ENCODE peak calls at places on chromosomes 3 and 15, in seven cellular contexts. H is tibial nerve, E is A549, D is upper lobe of left lung, B is HepG2, Z is stomach, P is ovary. I is an unnamed sample. For H3K4me1, the result is how much of the 10 kb centered on the place peaks cover.

GRCh38 chr3:32420138-32420981 is 28.7 kb downstream of the CMTM7 start:
- DNase-seq in H (no peak), E (peak), D (no peak), B (peak), Z (peak), P (no peak), I (no peak)

GRCh38 chr15:90592144-90592887 is 62.6 kb downstream of the CRTC3 start:
- DNase-seq in H (no peak), E (peak), D (no peak), B (peak), Z (no peak), P (no peak), I (no peak)

GRCh38 chr3:104564045-104564643 is 802.6 kb upstream of the ALCAM start:
- DNase-seq in H (peak), E (peak), D (no peak), B (peak), Z (peak), P (peak), I (no peak)

GRCh38 chr3:42906085-42906904 is at the start of gene ZNF662:
- DNase-seq in H (peak), E (no peak), D (peak), B (no peak), Z (peak), P (peak), I (no peak)

GRCh38 chr3:169143471-169143870 is 520.0 kb downstream of the MECOM start:
- DNase-seq in H (no peak), E (no peak), D (no peak), B (no peak), Z (no peak), P (no peak), I (no peak)

GRCh38 chr3:45468326-45468725 is 80.0 kb downstream of the LARS2 start:
- DNase-seq in H (no peak), E (no peak), D (no peak), B (no peak), Z (no peak), P (no peak), I (peak)

GRCh38 chr15:88450125-88450798 is 16.9 kb downstream of the MRPL46 start:
- DNase-seq in H (peak), E (peak), D (no peak), B (peak), Z (peak), P (no peak), I (peak)

GRCh38 chr15:48559270-48559669 is 86.2 kb downstream of the FBN1 start:
- DNase-seq in H (no peak), E (no peak), D (no peak), B (no peak), Z (no peak), P (peak), I (no peak)

GRCh38 chr3:188956839-188957489 is 214.8 kb upstream of the TPRG1 start:
- DNase-seq in H (peak), E (peak), D (no peak), B (peak), Z (no peak), P (no peak), I (no peak)

GRCh38 chr3:38493019-38493418 is 3.1 kb upstream of the EXOG start:
- DNase-seq in H (no peak), E (no peak), D (no peak), B (no peak), Z (no peak), P (no peak), I (no peak)

GRCh38 chr15:54659668-54660067 is 537.1 kb downstream of the RSL24D1 start:
- DNase-seq in H (no peak), E (no peak), D (no peak), B (no peak), Z (no peak), P (no peak), I (no peak)

GRCh38 chr3:37540786-37541185 is 320.9 kb upstream of the CTDSPL start:
- DNase-seq in H (no peak), E (no peak), D (no peak), B (no peak), Z (no peak), P (no peak), I (no peak)

GRCh38 chr15:23397779-23398178 is 43.2 kb downstream of the GOLGA8S start:
- DNase-seq in H (no peak), E (no peak), D (no peak), B (no peak), Z (no peak), P (no peak), I (no peak)

GRCh38 chr15:69946870-69947269 is 150.8 kb downstream of the TLE3 start:
- DNase-seq in H (no peak), E (no peak), D (no peak), B (no peak), Z (no peak), P (no peak), I (peak)

GRCh38 chr3:19946291-19946831 is 536 bp upstream of the RAB5A start:
- DNase-seq in H (no peak), E (no peak), D (no peak), B (no peak), Z (no peak), P (no peak), I (no peak)

GRCh38 chr3:19948192-19948591 is 1.3 kb downstream of the RAB5A start:
- DNase-seq in H (no peak), E (no peak), D (no peak), B (no peak), Z (no peak), P (no peak), I (no peak)

GRCh38 chr3:19947549-19948071 is 713 bp downstream of the RAB5A start:
- DNase-seq in H (peak), E (peak), D (no peak), B (peak), Z (peak), P (no peak), I (no peak)

GRCh38 chr3:19945405-19946290 is 1.2 kb upstream of the RAB5A start:
- DNase-seq in H (no peak), E (peak), D (no peak), B (no peak), Z (no peak), P (peak), I (no peak)

DNA sequence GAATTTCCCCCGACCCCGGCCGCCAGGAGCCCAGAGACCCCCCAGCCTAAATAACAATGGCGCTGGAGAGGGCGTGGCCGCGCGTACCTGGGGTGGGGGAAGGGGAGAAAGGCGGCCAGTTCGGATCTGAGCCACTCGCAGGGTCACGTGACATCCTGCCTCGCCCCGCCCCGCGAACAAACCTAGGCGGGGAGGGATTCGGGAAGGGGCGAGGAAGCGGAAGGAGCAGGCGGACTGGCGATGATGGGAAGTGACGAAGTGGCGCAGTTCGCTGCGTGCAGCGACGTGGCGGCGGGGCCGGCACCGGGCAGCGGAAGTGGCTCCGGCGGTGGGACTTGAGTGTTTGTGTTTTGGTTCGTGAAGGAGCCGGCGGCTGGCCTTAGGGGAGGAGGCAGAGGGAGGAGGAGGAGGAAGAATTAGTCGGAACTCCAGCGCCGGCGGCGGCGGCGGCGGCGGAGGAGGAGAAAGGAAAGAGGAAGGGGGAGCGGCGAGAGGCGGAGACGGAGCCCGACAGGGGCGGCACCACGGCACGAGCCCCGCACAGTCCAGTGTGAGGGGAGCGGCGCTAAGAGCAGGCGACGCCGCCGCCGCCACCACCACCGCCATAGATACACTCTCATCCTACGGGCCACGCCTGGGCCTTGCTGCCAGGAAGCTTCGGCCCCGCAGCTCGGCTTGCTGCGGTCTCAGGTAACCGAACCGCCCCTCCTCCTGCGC is at the start of gene RAB5A:
- DNase-seq in H (peak), E (peak), D (peak), B (peak), Z (peak), P (peak), I (peak)
- TF ChIP-seq POLR2A in H (peak), E (peak), D (peak), B (peak), Z (peak), P (peak), I (no peak)

GRCh38 chr3:63635186-63635585 is 17.3 kb upstream of the SNTN start:
- DNase-seq in H (no peak), E (no peak), D (no peak), B (no peak), Z (no peak), P (no peak), I (no peak)
- TF ChIP-seq EP300 in H (no peak), E (no peak), D (no peak), B (no peak), Z (no peak), P (no peak), I (no peak)

GRCh38 chr15:41968738-41969137 is 3.6 kb downstream of the EHD4 start:
- DNase-seq in H (no peak), E (no peak), D (no peak), B (no peak), Z (no peak), P (no peak), I (no peak)
- H3K4me1 ChIP-seq in H (under half), E (under half), D (under half), B (under half), Z (half or more), P (under half), I (half or more)

DNA sequence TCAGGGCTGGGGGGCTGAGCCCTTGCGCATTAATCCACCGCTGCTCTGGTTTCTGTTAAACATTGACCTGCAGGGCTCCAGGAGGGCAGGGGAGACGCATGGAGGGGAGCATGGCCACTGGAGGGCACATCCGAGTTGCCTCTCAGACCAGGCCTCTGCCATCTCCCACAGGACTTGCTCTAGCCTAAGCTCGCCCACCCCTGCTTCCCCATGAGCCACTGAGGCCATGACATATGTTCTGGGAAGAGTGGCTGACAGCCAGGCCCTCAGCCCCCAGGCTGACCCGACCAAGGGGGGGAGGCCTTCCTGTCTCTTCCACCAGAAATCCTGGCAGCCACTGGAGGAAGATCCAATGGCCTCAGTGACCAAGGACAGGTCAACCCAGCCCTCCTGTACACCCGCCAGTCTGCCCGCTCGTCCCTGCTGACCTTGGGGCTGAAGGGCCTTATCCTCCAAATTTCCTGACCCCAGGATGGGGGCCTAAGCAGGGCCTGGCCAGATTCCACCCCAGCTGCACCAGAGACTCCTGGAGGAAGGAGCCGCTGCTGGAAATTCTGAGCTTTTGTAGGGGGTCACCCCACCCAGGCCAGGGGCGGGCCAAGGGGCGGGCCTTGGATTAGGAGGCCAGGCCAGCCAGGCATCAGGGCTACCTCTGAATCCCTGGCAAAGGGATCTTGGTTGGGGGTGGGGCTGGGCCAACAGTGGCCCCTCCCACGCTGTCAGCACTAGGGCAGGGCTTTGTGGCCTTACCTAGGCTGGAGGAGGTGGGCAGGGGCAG is at the start of gene HYAL1:
- DNase-seq in H (no peak), E (peak), D (peak), B (peak), Z (peak), P (peak), I (no peak)
- TF ChIP-seq POLR2A in H (no peak), E (no peak), D (no peak), B (peak), Z (no peak), P (no peak), I (no peak)

GRCh38 chr3:69725994-69726571 is 13.2 kb upstream of the MITF start:
- DNase-seq in H (no peak), E (no peak), D (no peak), B (no peak), Z (no peak), P (no peak), I (no peak)

GRCh38 chr3:69729350-69729919 is 9.8 kb upstream of the MITF start:
- DNase-seq in H (no peak), E (no peak), D (no peak), B (peak), Z (no peak), P (no peak), I (no peak)

GRCh38 chr3:69735893-69736292 is 3.4 kb upstream of the MITF start:
- DNase-seq in H (no peak), E (no peak), D (no peak), B (no peak), Z (no peak), P (no peak), I (no peak)

DNA sequence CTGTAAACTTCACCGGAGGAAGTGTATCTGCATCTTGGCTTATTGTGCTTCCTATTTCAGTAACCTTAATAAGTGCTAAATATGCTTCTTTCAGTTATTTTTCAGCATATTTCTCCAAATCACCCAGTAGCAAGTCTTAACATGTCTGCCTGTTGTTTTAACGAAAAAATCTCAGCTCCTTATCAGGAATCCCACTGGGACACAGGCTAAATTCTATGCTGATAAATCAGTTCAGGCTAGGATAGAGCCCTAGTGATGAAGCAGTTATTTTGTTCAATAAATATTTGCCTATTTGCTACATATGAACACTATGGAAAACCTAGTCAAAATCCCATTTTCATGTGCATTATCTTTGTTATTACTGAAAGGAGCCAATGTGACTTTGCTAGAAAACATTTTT is 8.2 kb upstream of the MITF start:
- DNase-seq in H (no peak), E (no peak), D (no peak), B (no peak), Z (no peak), P (no peak), I (no peak)
- TF ChIP-seq EP300 in H (no peak), E (no peak), D (no peak), B (no peak), Z (no peak), P (no peak), I (no peak)

GRCh38 chr3:184336484-184337230 is 743 bp upstream of the FAM131A start:
- DNase-seq in H (peak), E (peak), D (no peak), B (peak), Z (peak), P (no peak), I (no peak)
- H3K4me1 ChIP-seq in H (under half), E (under half), D (under half), B (under half), Z (half or more), P (under half), I (half or more)

GRCh38 chr3:24271228-24271627 is 223.4 kb downstream of the THRB start:
- DNase-seq in H (no peak), E (no peak), D (no peak), B (no peak), Z (no peak), P (no peak), I (no peak)

GRCh38 chr3:24272875-24273274 is 221.8 kb downstream of the THRB start:
- DNase-seq in H (no peak), E (no peak), D (no peak), B (peak), Z (no peak), P (no peak), I (no peak)

GRCh38 chr3:24270744-24271143 is 223.9 kb downstream of the THRB start:
- DNase-seq in H (no peak), E (no peak), D (no peak), B (no peak), Z (no peak), P (no peak), I (no peak)

GRCh38 chr3:24273491-24273890 is 221.2 kb downstream of the THRB start:
- DNase-seq in H (no peak), E (no peak), D (no peak), B (peak), Z (no peak), P (no peak), I (no peak)

DNA sequence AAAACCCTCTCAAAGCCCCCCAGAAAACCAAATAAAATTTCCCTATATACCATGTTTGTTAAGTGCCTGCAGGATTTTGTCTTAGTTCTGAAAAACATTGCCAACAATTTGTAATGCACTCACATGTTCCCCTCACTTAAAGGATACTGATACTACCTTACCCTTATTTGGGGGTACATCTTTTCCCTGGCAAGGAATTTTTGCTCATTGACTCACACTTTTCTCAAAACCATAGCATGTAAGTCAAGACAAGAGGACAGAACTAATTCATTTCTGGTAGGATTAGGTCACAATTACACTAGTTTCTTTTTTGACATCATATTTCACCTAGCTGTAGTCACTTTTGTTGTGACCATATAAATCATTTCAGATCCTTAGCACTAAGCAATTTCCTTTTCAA is 222.2 kb downstream of the THRB start:
- DNase-seq in H (no peak), E (no peak), D (no peak), B (no peak), Z (no peak), P (no peak), I (no peak)
- TF ChIP-seq POLR2A in H (no peak), E (no peak), D (no peak), B (no peak), Z (no peak), P (no peak), I (no peak)

GRCh38 chr3:52005571-52005986 is 9.9 kb upstream of the RPL29 start:
- DNase-seq in H (no peak), E (no peak), D (peak), B (no peak), Z (peak), P (peak), I (no peak)
- TF ChIP-seq EP300 in H (no peak), E (no peak), D (no peak), B (no peak), Z (no peak), P (no peak), I (no peak)

I was measured in esophagus muscularis mucosa.